ENCODE peak calls at places on chromosomes 6 and 20, in six cellular contexts. L is GM12892, F is K562, K is H1, E is GM12878, C is HepG2. H is an unnamed sample.

GRCh38 chr20:38252292-38253288 is 7.9 kb downstream of the KIAA1755 start:
- DNase-seq in E (no peak), L (no peak), K (no peak), C (no peak), F (no peak), H (no peak)

GRCh38 chr20:63977392-63978276 is 1.8 kb downstream of the SAMD10 start:
- DNase-seq in K (no peak), L (no peak), E (no peak), C (peak; percentile 87), F (peak; percentile 38), H (no peak)

GRCh38 chr6:162377735-162378134 is 349.8 kb downstream of the PRKN start:
- DNase-seq in E (no peak), F (no peak), C (no peak), L (no peak), K (no peak), H (no peak)

GRCh38 chr6:50936277-50936681 is 117.6 kb downstream of the TFAP2B start:
- DNase-seq in L (no peak), F (no peak), E (no peak), C (no peak), K (no peak), H (no peak)

GRCh38 chr6:168418151-168418551 is 22.8 kb upstream of the SMOC2 start:
- DNase-seq in C (no peak), E (no peak), F (no peak), L (no peak), K (no peak), H (no peak)

GRCh38 chr6:16583151-16583762 is 178.0 kb downstream of the ATXN1 start:
- DNase-seq in C (no peak), K (no peak), F (no peak), E (no peak), L (no peak), H (no peak)

GRCh38 chr20:47704746-47705496 is 80.4 kb downstream of the SULF2 start:
- DNase-seq in F (no peak), K (no peak), C (no peak), L (no peak), E (no peak), H (no peak)

GRCh38 chr6:106799008-106799952 is 169.9 kb downstream of the QRSL1 start:
- DNase-seq in F (no peak), K (no peak), L (no peak), C (peak; percentile 77), E (peak; percentile 25), H (no peak)

GRCh38 chr6:151647871-151648639 is 154.2 kb downstream of the CCDC170 start:
- DNase-seq in L (no peak), C (peak; percentile 56), E (no peak), F (no peak), K (peak; percentile 61), H (no peak)

GRCh38 chr20:34522969-34523871 is 7.0 kb downstream of the DYNLRB1 start:
- DNase-seq in L (peak; percentile 51), C (peak; percentile 83), F (peak; percentile 51), E (no peak), K (no peak), H (peak; percentile 53)

GRCh38 chr6:116328528-116328903 is 42.2 kb upstream of the DSE start:
- DNase-seq in L (no peak), K (no peak), F (no peak), E (no peak), C (no peak), H (no peak)

GRCh38 chr6:44265003-44265842 is at the start of gene NFKBIE:
- DNase-seq in E (no peak), L (peak; percentile 84), C (peak; percentile 85), F (peak; percentile 99), K (no peak), H (no peak)

GRCh38 chr20:3233991-3234498 is 4.9 kb downstream of the SLC4A11 start:
- DNase-seq in K (no peak), L (no peak), E (no peak), C (no peak), F (no peak), H (no peak)

GRCh38 chr6:130282234-130282995 is 59.7 kb upstream of the SAMD3 start:
- DNase-seq in C (peak; percentile 9), F (no peak), L (no peak), K (no peak), E (no peak), H (no peak)

GRCh38 chr6:1023229-1023628 is 288.7 kb upstream of the FOXQ1 start:
- DNase-seq in E (no peak), C (no peak), K (no peak), F (no peak), L (no peak), H (no peak)

GRCh38 chr20:60403105-60403741 is 445.0 kb downstream of the CDH26 start:
- DNase-seq in E (no peak), L (no peak), K (no peak), F (no peak), C (no peak), H (no peak)

GRCh38 chr6:57262901-57263694 is 41.0 kb upstream of the RAB23 start:
- DNase-seq in L (no peak), K (no peak), E (no peak), F (no peak), C (no peak), H (no peak)

GRCh38 chr6:132330759-132331158 is 70.5 kb downstream of the MOXD1 start:
- DNase-seq in L (no peak), K (no peak), E (no peak), F (no peak), C (no peak), H (no peak)

GRCh38 chr6:148811472-148811871 is 64.6 kb downstream of the UST start:
- DNase-seq in F (no peak), E (no peak), C (no peak), L (no peak), K (no peak), H (no peak)

GRCh38 chr20:45892049-45892816 is 1.1 kb downstream of the CTSA start:
- DNase-seq in K (no peak), F (peak; percentile 50), C (peak; percentile 44), L (no peak), E (no peak), H (no peak)

GRCh38 chr20:23235173-23236027 is 115.2 kb upstream of the NXT1 start:
- DNase-seq in L (no peak), F (peak; percentile 66), C (peak; percentile 50), E (no peak), K (peak; percentile 39), H (no peak)

GRCh38 chr6:134166529-134167221 is 114.3 kb upstream of the SLC2A12 start:
- DNase-seq in L (no peak), F (no peak), E (no peak), C (no peak), K (no peak), H (no peak)

GRCh38 chr6:134169881-134170486 is 117.6 kb upstream of the SLC2A12 start:
- DNase-seq in L (no peak), E (no peak), K (no peak), F (no peak), C (no peak), H (no peak)

GRCh38 chr6:134170844-134171243 is 118.4 kb upstream of the SLC2A12 start:
- DNase-seq in C (no peak), K (no peak), E (no peak), F (peak; percentile 17), L (no peak), H (no peak)

GRCh38 chr6:134171517-134171916 is 119.1 kb upstream of the SLC2A12 start:
- DNase-seq in E (no peak), K (no peak), C (no peak), F (no peak), L (no peak), H (no peak)

DNA sequence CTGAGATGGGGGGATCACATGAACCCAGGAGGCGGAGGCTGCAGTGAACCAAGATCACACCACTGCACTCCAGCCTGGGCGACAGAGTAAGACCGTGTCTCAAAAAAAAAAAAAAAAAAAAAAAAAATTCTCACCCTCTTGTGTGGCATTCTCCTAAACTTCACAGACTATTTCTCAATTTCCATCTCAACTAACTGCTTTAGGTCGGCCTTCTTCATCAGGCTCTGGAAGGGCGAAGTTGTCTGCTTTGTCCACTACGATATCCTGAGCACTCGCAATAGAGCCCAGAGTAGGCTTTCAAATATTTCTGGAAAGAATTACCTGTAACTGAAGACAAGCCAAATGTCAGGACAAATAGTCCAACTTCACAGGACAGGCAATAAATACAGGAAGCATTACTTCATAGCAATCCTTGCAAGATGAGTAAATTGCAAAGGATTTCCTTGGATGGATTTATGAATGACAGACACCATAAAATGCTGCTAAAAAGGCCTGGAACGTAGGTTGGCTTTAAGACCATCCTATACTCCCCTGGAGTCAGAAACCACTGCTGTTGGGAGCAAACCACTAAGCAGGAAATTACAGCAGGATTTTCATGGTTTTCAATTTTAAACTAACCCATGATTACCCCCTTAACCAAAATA is 116.3 kb upstream of the SLC2A12 start:
- DNase-seq in F (no peak), E (no peak), L (no peak), K (no peak), C (no peak), H (no peak)
- TF ChIP-seq POLR2A in F (no peak), E (no peak), L (no peak), K (no peak), C (no peak), H (no peak)

GRCh38 chr6:11783524-11784064 is 5.0 kb upstream of the ADTRP start:
- DNase-seq in F (no peak), L (no peak), K (no peak), C (no peak), E (no peak), H (no peak)

GRCh38 chr6:11785953-11786579 is 7.5 kb upstream of the ADTRP start:
- DNase-seq in C (no peak), L (peak; percentile 52), K (no peak), F (no peak), E (peak; percentile 93), H (peak; percentile 38)

GRCh38 chr6:11788043-11788442 is 9.4 kb upstream of the ADTRP start:
- DNase-seq in L (no peak), C (no peak), E (peak; percentile 41), F (no peak), K (no peak), H (no peak)

GRCh38 chr6:11784341-11784740 is 5.7 kb upstream of the ADTRP start:
- DNase-seq in C (no peak), E (no peak), K (no peak), F (no peak), L (no peak), H (no peak)

GRCh38 chr6:11785449-11785951 is 6.9 kb upstream of the ADTRP start:
- DNase-seq in L (peak; percentile 44), E (peak; percentile 73), K (no peak), C (no peak), F (no peak), H (no peak)
- TF ChIP-seq TAF1 in L (no peak), E (no peak), K (no peak), C (no peak), F (no peak), H (no peak)

DNA sequence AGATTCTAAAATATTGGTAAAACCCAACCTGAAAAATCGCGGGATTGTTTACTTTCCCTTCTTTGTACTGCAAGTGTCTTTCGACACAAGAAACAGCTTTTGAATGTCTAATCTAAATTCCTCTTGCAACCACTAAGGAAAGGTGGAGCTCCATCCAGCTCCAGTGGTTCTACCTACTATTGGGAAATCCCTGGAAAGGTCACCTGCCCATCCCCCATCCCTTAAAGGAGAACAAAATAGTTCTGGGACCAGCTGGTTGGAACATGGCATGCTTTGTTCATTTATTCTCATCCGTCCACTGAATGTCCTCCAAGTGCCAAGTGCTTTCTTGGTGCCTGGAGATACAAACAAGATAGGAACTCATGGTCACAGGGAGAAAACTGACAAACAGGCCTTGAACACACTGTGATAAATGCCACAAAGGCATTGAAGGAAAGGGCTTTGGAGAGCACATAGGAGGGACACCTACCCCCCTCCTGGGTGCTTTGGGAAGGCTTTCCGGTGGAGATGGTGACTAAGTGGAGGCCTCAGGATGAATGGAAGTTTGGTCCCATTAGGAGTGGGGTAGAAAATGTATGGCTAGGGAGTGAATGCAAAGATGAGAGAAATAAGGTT is 2.3 kb upstream of the CITED2 start:
- DNase-seq in F (no peak), C (peak; percentile 48), L (no peak), E (no peak), K (no peak), H (no peak)
- TF ChIP-seq POLR2A in F (no peak), C (no peak), L (no peak), E (no peak), K (no peak), H (no peak)

GRCh38 chr20:32189691-32190607 is 17.6 kb downstream of the PLAGL2 start:
- DNase-seq in C (no peak), K (no peak), F (no peak), E (no peak), L (peak; percentile 41), H (peak; percentile 53)
- TF ChIP-seq TAF1 in C (no peak), K (peak; percentile 80), F (no peak), E (no peak), L (no peak), H (no peak)